ENCODE peak calls at places on chromosomes 5 and 9, in nine cellular contexts. M is heart left ventricle, B is bronchial epithelial cell, D is IMR-90, J is cardiac fibroblast, Y is ovary, U is GM12865, T is nephron progenitor cell, W is GM23338. O is an unnamed sample.

GRCh38 chr9:91958179-91958578 is 8.2 kb upstream of the ROR2 start:
- DNase-seq in D (no peak), J (no peak), M (no peak), T (no peak), B (no peak), U (no peak), W (no peak), Y (no peak), O (no peak)

GRCh38 chr9:122125891-122126331 is 32.8 kb upstream of the TTLL11 start:
- DNase-seq in W (no peak), D (peak), Y (no peak), T (peak), U (no peak), M (no peak), J (peak), B (peak), O (no peak)

GRCh38 chr5:7857918-7858632 is 7.1 kb upstream of the CFAP90 start:
- DNase-seq in Y (no peak), T (no peak), U (no peak), B (no peak), W (no peak), D (no peak), M (no peak), J (no peak), O (no peak)

GRCh38 chr9:81771606-81772005 is 82.3 kb upstream of the TLE1 start:
- DNase-seq in B (no peak), T (no peak), Y (no peak), M (no peak), J (peak), D (peak), W (no peak), U (no peak), O (no peak)

GRCh38 chr5:121967187-121967586 is 5.4 kb downstream of the SRFBP1 start:
- DNase-seq in J (peak), W (no peak), B (peak), Y (no peak), D (peak), M (no peak), U (no peak), T (no peak), O (no peak)

GRCh38 chr5:161023591-161023990 is 171.6 kb upstream of the ATP10B start:
- DNase-seq in W (no peak), M (no peak), U (no peak), D (no peak), B (no peak), T (no peak), Y (no peak), J (no peak), O (no peak)

GRCh38 chr5:79346420-79346824 is 110.5 kb downstream of the JMY start:
- DNase-seq in T (no peak), Y (no peak), W (no peak), M (no peak), B (peak), U (no peak), J (peak), D (peak), O (no peak)

GRCh38 chr5:97111004-97111403 is 31.4 kb downstream of the LIX1 start:
- DNase-seq in B (no peak), W (no peak), T (no peak), U (no peak), Y (no peak), D (no peak), J (no peak), M (no peak), O (no peak)

GRCh38 chr5:69035665-69036064 is 58.1 kb upstream of the SLC30A5 start:
- DNase-seq in M (no peak), Y (no peak), D (peak), B (peak), W (no peak), T (no peak), J (no peak), U (no peak), O (no peak)

GRCh38 chr5:61332891-61333350 is 863 bp downstream of the ZSWIM6 start:
- DNase-seq in Y (peak), W (peak), J (peak), M (peak), D (peak), T (no peak), B (peak), U (peak), O (peak)

GRCh38 chr9:16136961-16137360 is 584.1 kb downstream of the CCDC171 start:
- DNase-seq in D (peak), U (no peak), T (no peak), W (no peak), Y (no peak), B (no peak), J (peak), M (no peak), O (no peak)

GRCh38 chr5:52757991-52758390 is 29.7 kb upstream of the ITGA1 start:
- DNase-seq in D (no peak), J (peak), W (no peak), M (no peak), Y (no peak), U (no peak), T (no peak), B (peak), O (no peak)

GRCh38 chr9:125430161-125430485 is 168.5 kb downstream of the GAPVD1 start:
- DNase-seq in W (no peak), D (no peak), Y (no peak), M (no peak), B (no peak), U (no peak), T (no peak), J (no peak), O (no peak)

GRCh38 chr9:16884952-16885513 is 14.6 kb upstream of the BNC2 start:
- DNase-seq in M (no peak), U (no peak), T (no peak), B (peak), Y (no peak), W (no peak), J (peak), D (peak), O (no peak)

GRCh38 chr5:141521244-141521781 is 32.4 kb downstream of the PCDHGC5 start:
- DNase-seq in W (no peak), T (no peak), U (no peak), M (no peak), J (peak), D (peak), B (peak), Y (no peak), O (no peak)

GRCh38 chr5:66222455-66222854 is 78.4 kb downstream of the SREK1 start:
- DNase-seq in D (no peak), Y (no peak), U (peak), B (no peak), J (no peak), W (no peak), M (no peak), T (peak), O (no peak)

GRCh38 chr5:172144291-172144815 is 43.7 kb downstream of the STK10 start:
- DNase-seq in W (no peak), Y (no peak), D (peak), T (no peak), M (no peak), U (peak), J (peak), B (no peak), O (peak)

GRCh38 chr5:2752059-2752874 is 790 bp upstream of the IRX2 start:
- DNase-seq in D (no peak), M (peak), Y (no peak), W (peak), U (no peak), J (peak), T (no peak), B (no peak), O (no peak)

GRCh38 chr5:115418788-115419187 is 122.3 kb upstream of the CCDC112 start:
- DNase-seq in T (no peak), Y (no peak), B (peak), W (no peak), M (no peak), U (no peak), J (no peak), D (no peak), O (no peak)

GRCh38 chr5:164048527-164048926 is 543.1 kb downstream of the MAT2B start:
- DNase-seq in B (peak), U (no peak), J (peak), M (no peak), T (no peak), Y (no peak), W (no peak), D (peak), O (no peak)

GRCh38 chr5:40841068-40841805 is at the start of gene CARD6:
- DNase-seq in Y (no peak), T (no peak), J (peak), M (no peak), U (peak), B (peak), D (peak), W (no peak), O (peak)
- TF ChIP-seq CTCF in Y (no peak), T (no peak), J (no peak), M (no peak), U (no peak), B (no peak), D (no peak), W (peak), O (no peak)

GRCh38 chr9:84953252-84953773 is 283.8 kb downstream of the NTRK2 start:
- DNase-seq in Y (no peak), W (no peak), B (peak), U (no peak), T (no peak), J (no peak), D (no peak), M (no peak), O (no peak)

GRCh38 chr9:84955971-84956370 is 286.4 kb downstream of the NTRK2 start:
- DNase-seq in M (no peak), T (no peak), W (no peak), B (no peak), D (no peak), U (no peak), J (no peak), Y (no peak), O (no peak)

GRCh38 chr9:84955155-84955554 is 285.6 kb downstream of the NTRK2 start:
- DNase-seq in U (no peak), Y (no peak), J (no peak), B (no peak), M (no peak), T (no peak), W (no peak), D (no peak), O (no peak)

GRCh38 chr9:84950879-84951811 is 281.6 kb downstream of the NTRK2 start:
- DNase-seq in D (no peak), T (no peak), B (no peak), Y (no peak), W (no peak), M (no peak), J (no peak), U (no peak), O (no peak)

DNA sequence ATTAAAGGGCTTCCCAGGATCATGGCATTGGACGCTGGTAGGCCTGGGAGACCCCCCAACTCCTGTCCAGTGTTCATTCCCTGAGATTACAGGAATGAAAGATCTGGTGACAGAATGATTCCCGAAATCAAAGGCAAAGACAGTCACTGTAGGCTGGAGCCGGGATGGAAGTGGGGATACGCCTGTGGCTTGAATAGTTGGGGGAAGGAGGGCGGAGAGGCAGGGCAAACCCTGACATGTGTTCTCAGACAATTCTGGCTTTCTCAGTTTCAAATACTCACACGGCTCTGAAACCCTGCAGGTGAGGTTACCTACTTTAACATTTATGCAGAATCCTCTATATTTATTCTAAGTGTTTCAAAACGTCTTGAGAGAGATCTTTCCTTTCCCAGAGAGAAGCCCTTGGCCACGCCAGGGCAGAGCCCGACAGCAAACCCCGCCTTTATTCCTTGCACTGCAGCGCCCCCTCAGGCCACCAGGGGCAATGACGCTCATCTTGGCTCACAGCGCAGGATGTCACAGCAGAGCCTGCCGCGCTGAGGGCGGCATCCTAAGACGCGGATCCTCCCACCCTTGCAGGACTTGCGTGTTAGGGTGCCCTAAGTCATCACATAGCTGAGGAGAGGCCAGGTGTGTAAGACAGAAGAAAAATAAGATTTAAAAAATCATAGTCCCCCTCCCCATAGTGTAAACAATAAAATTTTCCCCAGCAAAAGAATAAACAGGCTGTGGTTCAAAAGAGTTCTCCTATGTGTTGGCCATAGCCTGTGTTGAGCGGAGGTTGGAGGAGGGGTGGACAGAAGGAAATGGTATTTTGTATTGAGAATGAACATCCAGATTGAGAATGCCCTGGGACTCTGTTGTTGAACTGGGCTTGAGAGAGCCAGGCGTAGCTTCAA is 284.5 kb downstream of the NTRK2 start:
- DNase-seq in T (peak), D (peak), U (peak), J (peak), Y (peak), M (peak), B (peak), W (peak), O (peak)
- TF ChIP-seq CTCF in T (peak), D (peak), U (peak), J (peak), Y (peak), M (peak), B (peak), W (peak), O (peak)

DNA sequence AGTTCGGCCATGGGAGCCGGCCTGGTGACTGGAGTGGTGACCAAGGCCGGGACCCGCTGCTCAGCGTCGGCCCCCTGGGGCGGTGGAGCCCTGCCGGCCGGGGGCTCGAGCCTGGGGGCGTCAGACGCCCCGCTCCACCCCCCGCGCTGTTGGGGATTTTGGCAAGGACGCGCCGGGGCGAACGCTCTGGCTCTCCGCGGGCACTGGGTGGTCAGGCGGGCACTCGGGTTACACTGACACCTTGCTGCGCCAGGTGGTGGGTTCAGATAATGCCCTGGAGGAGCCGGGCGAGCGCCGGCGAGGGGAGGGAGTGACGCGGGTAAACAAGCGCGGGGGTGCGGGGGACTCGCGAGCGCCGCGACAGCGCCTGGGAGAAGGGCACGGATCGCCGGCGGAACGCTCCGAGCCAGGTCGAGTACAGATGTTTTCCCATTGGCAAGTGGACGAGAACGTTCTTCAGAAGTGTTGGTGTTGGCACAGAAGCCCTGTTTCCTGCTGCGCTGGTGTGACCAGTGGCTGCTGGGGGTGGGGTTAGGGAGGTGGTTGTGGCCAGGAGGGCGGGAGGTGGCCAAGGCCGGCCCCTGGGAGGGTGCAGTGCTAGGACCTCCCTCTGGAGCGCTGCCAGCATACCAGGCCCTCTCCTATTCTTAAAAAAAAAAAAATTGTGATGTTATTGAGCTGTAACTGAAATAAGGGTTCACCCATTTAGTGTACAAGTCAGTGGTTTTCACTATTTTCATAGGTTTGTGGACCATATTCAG is 773 bp downstream of the SQSTM1 start:
- DNase-seq in W (peak), U (peak), B (peak), M (peak), D (peak), T (peak), Y (peak), J (peak), O (peak)
- TF ChIP-seq CTCF in W (no peak), U (no peak), B (no peak), M (no peak), D (no peak), T (no peak), Y (no peak), J (peak), O (no peak)

GRCh38 chr5:73814234-73814846 is 188.3 kb downstream of the ARHGEF28 start:
- DNase-seq in T (no peak), Y (no peak), J (no peak), D (no peak), U (no peak), B (peak), M (no peak), W (no peak), O (no peak)
- TF ChIP-seq CTCF in T (no peak), Y (no peak), J (no peak), D (no peak), U (no peak), B (no peak), M (no peak), W (no peak), O (no peak)

DNA sequence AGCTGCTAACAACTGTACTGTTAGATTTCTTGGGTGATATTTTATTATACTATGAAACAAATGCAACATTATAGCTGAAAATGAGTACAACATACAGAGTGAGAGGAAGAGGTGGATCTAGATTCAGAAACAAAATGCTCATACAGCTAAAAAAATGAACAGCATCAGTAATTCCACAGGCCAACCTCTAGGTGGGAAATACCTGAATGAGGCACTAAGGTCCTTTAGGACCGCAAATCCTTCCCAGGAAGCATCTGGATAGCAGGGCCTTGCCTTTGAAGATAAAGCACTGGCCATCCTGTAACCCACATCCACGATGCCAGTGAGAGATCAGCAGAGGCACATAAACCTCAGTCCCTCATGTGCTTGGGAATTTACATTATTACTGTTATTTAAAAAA is 310.8 kb downstream of the YTHDC2 start:
- DNase-seq in U (no peak), M (no peak), W (peak), B (no peak), J (no peak), Y (no peak), D (no peak), T (no peak), O (no peak)
- TF ChIP-seq CTCF in U (no peak), M (no peak), W (peak), B (no peak), J (no peak), Y (no peak), D (no peak), T (no peak), O (no peak)

GRCh38 chr9:89375181-89375760 is 57.0 kb downstream of the SECISBP2 start:
- DNase-seq in B (peak), W (no peak), M (no peak), Y (no peak), U (peak), T (no peak), D (no peak), J (no peak), O (peak)
- TF ChIP-seq CTCF in B (peak), W (no peak), M (no peak), Y (no peak), U (no peak), T (no peak), D (no peak), J (no peak), O (peak)